ENCODE peak calls at places on chromosomes 3 and 15, in five cellular contexts. Y, B, R, L and O are unnamed samples.

GRCh38 chr3:189673535-189673934 is 42.3 kb downstream of the TP63 start:
- DNase-seq in L (no peak), R (no peak), B (no peak), Y (no peak), O (peak)

GRCh38 chr15:52133510-52134220 is 21.1 kb upstream of the BCL2L10 start:
- DNase-seq in Y (no peak), R (no peak), L (no peak), B (no peak), O (no peak)

GRCh38 chr3:194658477-194659242 is 13.3 kb downstream of the LSG1 start:
- DNase-seq in Y (no peak), R (no peak), L (no peak), B (no peak), O (no peak)

GRCh38 chr3:133749427-133750200 is 3.4 kb downstream of the TF start:
- DNase-seq in L (no peak), Y (no peak), B (no peak), R (no peak), O (no peak)

GRCh38 chr15:28933710-28934445 is 48.1 kb downstream of the APBA2 start:
- DNase-seq in R (peak), L (no peak), Y (peak), B (no peak), O (no peak)

GRCh38 chr15:75749820-75750219 is 37.2 kb upstream of the CSPG4 start:
- DNase-seq in B (no peak), L (no peak), Y (no peak), R (no peak), O (no peak)

GRCh38 chr15:68820205-68820588 is 498 bp downstream of the ANP32A start:
- DNase-seq in R (peak), B (peak), Y (peak), L (peak), O (peak)

GRCh38 chr15:78950906-78951840 is 6.3 kb upstream of the CTSH start:
- DNase-seq in Y (peak), R (peak), B (no peak), L (peak), O (peak)

GRCh38 chr3:178112134-178112533 is 424.1 kb upstream of the KCNMB2 start:
- DNase-seq in R (no peak), B (no peak), Y (no peak), L (no peak), O (no peak)

GRCh38 chr15:62781081-62781497 is 261.5 kb upstream of the TPM1 start:
- DNase-seq in B (no peak), R (no peak), Y (no peak), L (no peak), O (no peak)

GRCh38 chr15:60972866-60973265 is 256.2 kb downstream of the RORA start:
- DNase-seq in Y (peak), B (no peak), L (no peak), R (no peak), O (no peak)

GRCh38 chr15:67319968-67320367 is 65.4 kb downstream of the IQCH start:
- DNase-seq in Y (no peak), L (no peak), B (no peak), R (no peak), O (no peak)

GRCh38 chr15:55253580-55253979 is 36.0 kb downstream of the RAB27A start:
- DNase-seq in L (no peak), Y (peak), R (no peak), B (no peak), O (no peak)

GRCh38 chr15:92611995-92612745 is 43.4 kb downstream of the FAM174B start:
- DNase-seq in R (no peak), Y (no peak), B (no peak), L (peak), O (peak)

GRCh38 chr15:82803793-82804574 is 1.9 kb downstream of the FSD2 start:
- DNase-seq in L (no peak), B (no peak), Y (no peak), R (no peak), O (no peak)

GRCh38 chr15:35281515-35281914 is 196.4 kb upstream of the NANOGP8 start:
- DNase-seq in Y (peak), R (no peak), B (no peak), L (no peak), O (no peak)

GRCh38 chr3:108804437-108804836 is 18.1 kb upstream of the TRAT1 start:
- DNase-seq in B (no peak), R (no peak), Y (no peak), L (no peak), O (no peak)

GRCh38 chr3:171258316-171258715 is 201.9 kb downstream of the TNIK start:
- DNase-seq in R (no peak), B (no peak), L (no peak), Y (no peak), O (no peak)

GRCh38 chr15:101811902-101812301 is at the start of gene OR4F15:
- DNase-seq in B (no peak), R (no peak), L (no peak), Y (no peak), O (no peak)

GRCh38 chr3:28186748-28187147 is 54.7 kb upstream of the CMC1 start:
- DNase-seq in Y (no peak), L (no peak), R (no peak), B (no peak), O (no peak)

GRCh38 chr3:123586131-123586530 is 1.3 kb upstream of the HACD2 start:
- DNase-seq in R (peak), B (peak), L (peak), Y (peak), O (peak)

GRCh38 chr15:39204031-39204430 is 376.8 kb upstream of the THBS1 start:
- DNase-seq in R (no peak), Y (no peak), B (no peak), L (no peak), O (no peak)

GRCh38 chr3:50227390-50228183 is 8.4 kb upstream of the GNAI2 start:
- DNase-seq in Y (peak), L (peak), R (peak), B (peak), O (peak)

GRCh38 chr3:89690649-89691048 is 583.2 kb downstream of the EPHA3 start:
- DNase-seq in L (no peak), B (no peak), Y (peak), R (no peak), O (no peak)

GRCh38 chr3:194009892-194010533 is 125.9 kb upstream of the HES1 start:
- DNase-seq in B (no peak), R (no peak), L (no peak), Y (no peak), O (no peak)

GRCh38 chr3:71673486-71673885 is 51.7 kb downstream of the EIF4E3 start:
- DNase-seq in B (no peak), Y (peak), R (no peak), L (no peak), O (no peak)

GRCh38 chr3:64748244-64748894 is 60.6 kb upstream of the ADAMTS9 start:
- DNase-seq in Y (peak), B (no peak), L (no peak), R (no peak), O (no peak)

GRCh38 chr3:112858410-112859069 is 11.9 kb upstream of the CD200R1L start:
- DNase-seq in B (no peak), Y (peak), L (no peak), R (no peak), O (peak)

GRCh38 chr15:35992791-35993190 is 446.8 kb upstream of the DPH6 start:
- DNase-seq in L (no peak), R (no peak), Y (no peak), B (no peak), O (no peak)

GRCh38 chr3:60294181-60294580 is 957.1 kb downstream of the FHIT start:
- DNase-seq in Y (peak), L (no peak), B (no peak), R (no peak), O (no peak)

GRCh38 chr15:101466188-101466587 is 23.3 kb downstream of the PCSK6 start:
- DNase-seq in R (no peak), Y (no peak), L (no peak), B (no peak), O (no peak)

GRCh38 chr3:88188436-88188835 is 38.7 kb downstream of the C3orf38 start:
- DNase-seq in B (no peak), L (no peak), Y (no peak), R (peak), O (no peak)

GRCh38 chr3:126473292-126474168 is 2.2 kb downstream of the ZXDC start:
- DNase-seq in R (no peak), L (peak), B (no peak), Y (no peak), O (peak)

GRCh38 chr3:42247576-42248027 is 18.4 kb downstream of the CCK start:
- DNase-seq in B (peak), Y (peak), L (peak), R (peak), O (peak)

GRCh38 chr15:89301304-89302089 is 33.1 kb downstream of the POLG start:
- DNase-seq in Y (no peak), L (no peak), R (no peak), B (no peak), O (no peak)

GRCh38 chr15:89305395-89305794 is 29.2 kb downstream of the POLG start:
- DNase-seq in Y (no peak), R (no peak), B (no peak), L (no peak), O (no peak)

GRCh38 chr15:89303986-89304385 is 30.6 kb downstream of the POLG start:
- DNase-seq in B (no peak), L (no peak), Y (no peak), R (no peak), O (no peak)

GRCh38 chr15:89299896-89300295 is 34.7 kb downstream of the POLG start:
- DNase-seq in B (no peak), Y (peak), R (no peak), L (no peak), O (no peak)
- TF ChIP-seq CTCF in B (no peak), Y (peak), R (peak), L (peak), O (no peak)

GRCh38 chr3:192410684-192410960 is 316.7 kb downstream of the FGF12 start:
- DNase-seq in Y (no peak), R (no peak), L (no peak), B (no peak), O (no peak)

GRCh38 chr3:192409203-192409837 is 318.0 kb downstream of the FGF12 start:
- DNase-seq in B (no peak), Y (peak), L (no peak), R (no peak), O (peak)

GRCh38 chr3:192408721-192409151 is 318.6 kb downstream of the FGF12 start:
- DNase-seq in Y (peak), B (no peak), L (no peak), R (no peak), O (no peak)

GRCh38 chr3:192409838-192410683 is 317.3 kb downstream of the FGF12 start:
- DNase-seq in Y (peak), L (no peak), R (no peak), B (no peak), O (no peak)

DNA sequence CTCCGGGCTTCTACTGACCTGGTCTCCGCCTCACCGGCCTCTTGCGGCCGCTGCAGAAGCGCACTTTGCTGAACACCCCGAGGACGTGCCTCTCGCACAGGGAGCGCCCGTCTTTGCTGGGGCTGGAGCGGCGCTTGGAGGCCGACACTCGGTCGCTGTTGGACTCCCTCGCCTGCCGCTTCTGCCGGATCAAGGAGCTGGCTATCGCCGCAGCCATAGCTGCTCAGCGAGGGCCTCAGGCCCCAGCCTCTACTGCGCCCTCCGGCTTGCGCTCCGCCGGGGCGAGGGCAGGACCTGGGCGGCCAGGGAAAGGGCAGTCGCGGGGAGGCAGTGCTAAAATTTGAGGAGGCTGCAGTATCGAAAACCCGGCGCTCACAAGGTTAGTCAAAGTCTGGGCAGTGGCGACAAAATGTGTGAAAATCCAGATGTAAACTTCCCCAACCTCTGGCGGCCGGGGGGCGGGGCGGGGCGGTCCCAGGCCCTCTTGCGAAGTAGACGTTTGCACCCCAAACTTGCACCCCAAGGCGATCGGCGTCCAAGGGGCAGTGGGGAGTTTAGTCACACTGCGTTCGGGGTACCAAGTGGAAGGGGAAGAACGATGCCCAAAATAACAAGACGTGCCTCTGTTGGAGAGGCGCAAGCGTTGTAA is 319.2 kb downstream of the FGF12 start:
- DNase-seq in Y (peak), L (no peak), R (no peak), B (no peak), O (no peak)
- H3K4me3 ChIP-seq in Y (peak), L (no peak), R (no peak), B (no peak), O (no peak)

DNA sequence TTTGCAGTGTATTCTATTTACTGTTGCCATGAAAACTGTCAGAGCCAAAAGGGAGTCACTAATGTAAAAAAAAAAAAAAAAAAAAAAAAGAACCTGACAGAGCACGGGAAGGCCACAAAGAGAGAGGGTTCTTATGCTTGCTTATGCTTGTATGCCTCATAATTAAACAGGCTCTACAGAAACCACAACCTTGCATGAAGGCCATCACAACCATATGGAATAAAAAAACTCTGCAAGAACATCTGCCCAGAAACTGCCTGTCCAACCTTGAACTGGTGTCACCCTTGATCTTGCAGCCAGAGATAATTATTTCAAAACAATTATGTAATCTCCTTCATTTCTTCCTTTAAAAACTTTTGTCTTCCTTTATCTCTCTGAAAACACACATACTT is 50.0 kb downstream of the CFAP20DC start:
- DNase-seq in L (no peak), R (no peak), Y (no peak), B (no peak), O (no peak)
- TF ChIP-seq CTCF in L (no peak), R (no peak), Y (no peak), B (no peak), O (no peak)

GRCh38 chr15:32843211-32843907 is 125.6 kb downstream of the GREM1 start:
- DNase-seq in R (no peak), L (no peak), B (no peak), Y (no peak), O (no peak)

GRCh38 chr15:32840481-32841245 is 122.9 kb downstream of the GREM1 start:
- DNase-seq in R (no peak), B (no peak), L (no peak), Y (no peak), O (no peak)

GRCh38 chr15:32844118-32844711 is 126.4 kb downstream of the GREM1 start:
- DNase-seq in B (no peak), L (peak), Y (peak), R (peak), O (peak)

GRCh38 chr15:32838820-32839219 is 121.0 kb downstream of the GREM1 start:
- DNase-seq in R (peak), L (no peak), Y (peak), B (peak), O (no peak)

DNA sequence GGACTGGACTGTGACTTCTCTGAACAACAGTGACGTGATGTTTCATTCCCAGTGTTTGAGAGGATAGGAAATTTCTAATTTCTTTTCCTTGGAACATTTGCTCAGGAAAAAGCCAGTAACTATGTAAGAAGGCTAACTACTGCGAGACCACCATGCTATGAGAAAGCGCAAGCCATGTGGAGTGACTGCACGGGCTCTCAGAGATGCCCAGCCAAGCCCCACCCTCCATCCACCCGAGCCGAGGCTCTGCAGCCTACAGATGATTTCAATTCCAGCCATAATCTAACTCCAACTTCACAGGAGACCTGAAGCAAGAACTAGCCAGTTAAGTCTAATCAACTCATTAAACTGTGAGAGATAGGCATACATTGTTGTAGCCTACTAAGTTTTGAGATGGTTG is 124.3 kb downstream of the GREM1 start:
- DNase-seq in Y (no peak), R (no peak), B (no peak), L (no peak), O (no peak)
- H3K4me3 ChIP-seq in Y (no peak), R (no peak), B (no peak), L (no peak), O (no peak)

GRCh38 chr15:70121656-70122297 is 24.1 kb upstream of the TLE3 start:
- DNase-seq in R (no peak), L (no peak), B (peak), Y (peak), O (no peak)
- TF ChIP-seq CTCF in R (no peak), L (peak), B (no peak), Y (peak), O (no peak)

DNA sequence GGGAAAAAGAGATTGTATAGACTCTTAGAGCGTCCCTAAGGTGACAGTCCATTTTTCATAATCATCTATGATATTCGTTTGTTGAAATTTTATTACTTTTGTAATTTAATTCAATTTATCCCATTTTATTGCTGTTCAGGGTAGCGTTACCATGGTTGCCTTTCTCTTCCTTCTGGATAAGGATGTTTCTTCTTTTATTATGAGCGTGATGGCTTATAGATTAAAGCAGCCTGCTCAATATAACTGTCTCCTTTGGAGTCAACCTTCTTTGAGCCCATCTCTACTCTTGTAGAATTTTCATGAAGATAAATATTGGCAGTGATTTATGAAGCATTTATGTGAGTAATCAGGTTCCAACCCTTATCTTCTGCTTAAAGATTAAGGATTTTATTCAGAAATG is 182.0 kb downstream of the LRTM1 start:
- DNase-seq in L (no peak), B (no peak), Y (no peak), R (no peak), O (no peak)
- H3K4me3 ChIP-seq in L (no peak), B (no peak), Y (no peak), R (no peak), O (no peak)